ENCODE peak calls at places on chromosomes 13 and 19, in nine cellular contexts. F is cardiac fibroblast, X is mucosa of descending colon, M is WTC11, W is ascending aorta, E is IMR-90, N is omental fat pad, S is stomach, U is colonic mucosa. Q is an unnamed sample.

GRCh38 chr19:3612901-3613741 is 6.4 kb upstream of the TBXA2R start:
- DNase-seq in F (no peak), X (no peak), M (peak), W (no peak), E (no peak), N (no peak), S (no peak), U (no peak), Q (no peak)

GRCh38 chr13:38419312-38419873 is 69.7 kb downstream of the UFM1 start:
- DNase-seq in F (no peak), X (no peak), M (no peak), W (no peak), E (no peak), N (no peak), S (no peak), U (no peak), Q (no peak)

GRCh38 chr19:12995596-12996541 is 594 bp downstream of the NFIX start:
- DNase-seq in F (peak), X (peak), M (no peak), W (peak), E (peak), N (no peak), S (no peak), U (peak), Q (no peak)

GRCh38 chr19:14271830-14272229 is 65.9 kb upstream of the ADGRL1 start:
- DNase-seq in F (no peak), X (no peak), M (no peak), W (no peak), E (no peak), N (no peak), S (no peak), U (no peak), Q (no peak)

GRCh38 chr13:94950303-94950702 is 238.0 kb upstream of the SOX21 start:
- DNase-seq in F (no peak), X (no peak), M (no peak), W (no peak), E (no peak), N (no peak), S (no peak), U (no peak), Q (no peak)

GRCh38 chr19:10553943-10554381 is 10.3 kb downstream of the ATG4D start:
- DNase-seq in F (no peak), X (peak), M (no peak), W (no peak), E (no peak), N (no peak), S (peak), U (peak), Q (no peak)

GRCh38 chr13:26377038-26377437 is 123.1 kb downstream of the CDK8 start:
- DNase-seq in F (peak), X (no peak), M (peak), W (no peak), E (peak), N (no peak), S (no peak), U (no peak), Q (no peak)

GRCh38 chr13:114078501-114079451 is 53.6 kb downstream of the RASA3 start:
- DNase-seq in F (peak), X (peak), M (peak), W (peak), E (peak), N (peak), S (peak), U (no peak), Q (peak)

GRCh38 chr19:50204811-50205675 is 1.6 kb downstream of the MYH14 start:
- DNase-seq in F (no peak), X (peak), M (peak), W (no peak), E (no peak), N (peak), S (peak), U (peak), Q (no peak)

GRCh38 chr19:55585658-55586339 is 5.2 kb upstream of the ZNF579 start:
- DNase-seq in F (peak), X (peak), M (peak), W (peak), E (peak), N (peak), S (peak), U (peak), Q (peak)

GRCh38 chr13:78978381-78978998 is 319.5 kb upstream of the OBI1 start:
- DNase-seq in F (peak), X (no peak), M (no peak), W (no peak), E (peak), N (no peak), S (peak), U (peak), Q (no peak)

GRCh38 chr19:49923055-49924003 is 5.7 kb upstream of the ATF5 start:
- DNase-seq in F (no peak), X (no peak), M (no peak), W (no peak), E (no peak), N (no peak), S (no peak), U (no peak), Q (no peak)

GRCh38 chr13:113489171-113489548 is 1.4 kb downstream of the DCUN1D2 start:
- DNase-seq in F (no peak), X (no peak), M (peak), W (no peak), E (no peak), N (no peak), S (no peak), U (no peak), Q (no peak)

GRCh38 chr13:80841346-80841882 is 500.5 kb upstream of the SPRY2 start:
- DNase-seq in F (no peak), X (no peak), M (no peak), W (no peak), E (no peak), N (no peak), S (no peak), U (no peak), Q (no peak)

GRCh38 chr13:99071666-99072065 is 93.8 kb upstream of the DOCK9 start:
- DNase-seq in F (no peak), X (no peak), M (no peak), W (no peak), E (no peak), N (no peak), S (no peak), U (no peak), Q (no peak)

GRCh38 chr13:113528101-113528797 is 37.7 kb upstream of the DCUN1D2 start:
- DNase-seq in F (no peak), X (no peak), M (no peak), W (peak), E (no peak), N (no peak), S (peak), U (no peak), Q (no peak)

GRCh38 chr13:61463027-61463426 is 47.4 kb upstream of the PCDH20 start:
- DNase-seq in F (no peak), X (no peak), M (no peak), W (no peak), E (no peak), N (no peak), S (no peak), U (no peak), Q (no peak)

GRCh38 chr19:9456018-9456689 is 20.8 kb upstream of the ZNF266 start:
- DNase-seq in F (no peak), X (no peak), M (no peak), W (no peak), E (no peak), N (no peak), S (no peak), U (no peak), Q (no peak)

GRCh38 chr13:30520571-30520970 is 54.8 kb upstream of the HMGB1 start:
- DNase-seq in F (peak), X (no peak), M (no peak), W (no peak), E (peak), N (no peak), S (no peak), U (no peak), Q (no peak)

GRCh38 chr19:48997972-48998371 is 4.3 kb downstream of the RUVBL2 start:
- DNase-seq in F (peak), X (peak), M (peak), W (no peak), E (peak), N (no peak), S (peak), U (peak), Q (no peak)

GRCh38 chr19:41089955-41090354 is 1.7 kb downstream of the CYP2A13 start:
- DNase-seq in F (no peak), X (no peak), M (peak), W (no peak), E (no peak), N (no peak), S (no peak), U (no peak), Q (no peak)

GRCh38 chr19:12833747-12834417 is 497 bp downstream of the RTBDN start:
- DNase-seq in F (no peak), X (peak), M (peak), W (no peak), E (no peak), N (no peak), S (peak), U (peak), Q (no peak)

GRCh38 chr13:102091231-102091630 is 310.6 kb downstream of the FGF14 start:
- DNase-seq in F (peak), X (no peak), M (peak), W (no peak), E (no peak), N (no peak), S (no peak), U (no peak), Q (no peak)

GRCh38 chr19:50380767-50381166 is 3.4 kb upstream of the POLD1 start:
- DNase-seq in F (no peak), X (no peak), M (no peak), W (no peak), E (no peak), N (no peak), S (no peak), U (no peak), Q (no peak)

GRCh38 chr13:90723381-90723780 is 624.1 kb upstream of the MIR17HG start:
- DNase-seq in F (no peak), X (no peak), M (no peak), W (no peak), E (no peak), N (no peak), S (no peak), U (no peak), Q (no peak)

GRCh38 chr19:47520343-47520806 is 5.5 kb upstream of the NAPA start:
- DNase-seq in F (no peak), X (no peak), M (no peak), W (no peak), E (no peak), N (no peak), S (no peak), U (no peak), Q (no peak)

GRCh38 chr13:19158526-19158925 is 23.1 kb downstream of the TUBA3C start:
- DNase-seq in F (no peak), X (no peak), M (no peak), W (no peak), E (no peak), N (no peak), S (no peak), U (no peak), Q (no peak)

GRCh38 chr19:54297759-54298305 is 15.1 kb downstream of the LILRA5 start:
- DNase-seq in F (no peak), X (no peak), M (no peak), W (no peak), E (no peak), N (no peak), S (no peak), U (no peak), Q (no peak)

GRCh38 chr19:39004403-39004802 is 27.9 kb downstream of the FBXO27 start:
- DNase-seq in F (no peak), X (no peak), M (no peak), W (no peak), E (no peak), N (no peak), S (no peak), U (no peak), Q (no peak)

GRCh38 chr13:44252938-44253337 is 120.7 kb upstream of the SERP2 start:
- DNase-seq in F (no peak), X (no peak), M (no peak), W (no peak), E (no peak), N (no peak), S (no peak), U (no peak), Q (no peak)

GRCh38 chr13:51230473-51231105 is 8.4 kb downstream of the FAM124A start:
- DNase-seq in F (peak), X (no peak), M (no peak), W (peak), E (peak), N (no peak), S (peak), U (peak), Q (peak)

GRCh38 chr19:11887618-11888531 is at the start of gene ZNF69:
- DNase-seq in F (peak), X (peak), M (peak), W (peak), E (peak), N (peak), S (peak), U (peak), Q (peak)

DNA sequence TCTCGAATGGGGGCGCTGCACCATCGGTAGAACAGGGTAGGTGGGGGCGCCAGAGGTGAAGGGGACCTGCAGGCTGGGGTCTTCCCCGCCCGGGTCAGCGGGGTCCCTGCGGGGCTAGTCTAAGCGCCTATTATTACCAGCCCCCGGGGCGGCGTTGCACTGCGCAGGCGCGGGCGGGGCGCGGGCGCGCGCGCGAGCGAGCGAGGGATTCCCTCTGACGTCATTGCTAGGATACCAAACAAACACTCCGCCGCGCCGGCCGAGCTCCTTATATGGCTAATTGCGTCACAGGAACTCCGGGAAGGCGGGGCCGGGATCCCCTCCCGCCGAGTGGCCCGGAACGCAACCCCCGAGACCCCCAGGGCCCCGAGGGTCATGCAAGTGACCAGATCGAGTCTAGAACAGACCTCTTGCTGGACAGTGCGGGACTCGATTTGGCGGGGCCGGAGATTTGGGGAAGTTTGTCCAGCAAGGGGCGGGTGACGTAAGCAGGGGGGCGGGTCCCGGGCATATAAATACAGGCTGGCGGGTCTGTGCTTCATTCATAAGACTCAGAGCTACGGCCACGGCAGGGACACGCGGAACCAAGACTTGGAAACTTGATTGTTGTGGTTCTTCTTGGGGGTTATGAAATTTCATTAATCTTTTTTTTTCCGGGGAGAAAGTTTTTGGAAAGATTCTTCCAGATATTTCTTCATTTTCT is at the start of gene FOSB:
- DNase-seq in F (peak), X (peak), M (peak), W (peak), E (peak), N (peak), S (peak), U (peak), Q (peak)
- TF ChIP-seq CTCF in F (no peak), X (peak), M (no peak), W (no peak), E (no peak), N (no peak), S (no peak), U (no peak), Q (no peak)

GRCh38 chr13:89577301-89577700 is 1770.2 kb upstream of the MIR17HG start:
- DNase-seq in F (no peak), X (no peak), M (no peak), W (no peak), E (no peak), N (no peak), S (no peak), U (no peak), Q (no peak)
- TF ChIP-seq CTCF in F (no peak), X (no peak), M (no peak), W (no peak), E (no peak), N (no peak), S (no peak), U (no peak), Q (no peak)

GRCh38 chr19:18644144-18645034 is 7.6 kb downstream of the KLHL26 start:
- DNase-seq in F (peak), X (no peak), M (no peak), W (no peak), E (no peak), N (no peak), S (no peak), U (no peak), Q (no peak)
- TF ChIP-seq CTCF in F (no peak), X (no peak), M (no peak), W (peak), E (no peak), N (no peak), S (no peak), U (no peak), Q (peak)

GRCh38 chr13:31824705-31825512 is 85.6 kb downstream of the RXFP2 start:
- DNase-seq in F (peak), X (no peak), M (no peak), W (no peak), E (peak), N (no peak), S (no peak), U (no peak), Q (no peak)
- TF ChIP-seq CTCF in F (peak), X (no peak), M (no peak), W (peak), E (peak), N (no peak), S (no peak), U (no peak), Q (peak)

GRCh38 chr13:28978574-28978973 is 158.4 kb downstream of the MTUS2 start:
- DNase-seq in F (no peak), X (no peak), M (no peak), W (no peak), E (no peak), N (no peak), S (no peak), U (no peak), Q (no peak)

GRCh38 chr13:28984825-28985224 is 164.7 kb downstream of the MTUS2 start:
- DNase-seq in F (no peak), X (no peak), M (no peak), W (no peak), E (no peak), N (no peak), S (no peak), U (no peak), Q (no peak)

GRCh38 chr13:28981530-28981929 is 161.4 kb downstream of the MTUS2 start:
- DNase-seq in F (no peak), X (no peak), M (no peak), W (no peak), E (no peak), N (no peak), S (no peak), U (no peak), Q (no peak)

GRCh38 chr13:28983661-28984060 is 163.5 kb downstream of the MTUS2 start:
- DNase-seq in F (no peak), X (no peak), M (no peak), W (no peak), E (no peak), N (no peak), S (peak), U (no peak), Q (no peak)

DNA sequence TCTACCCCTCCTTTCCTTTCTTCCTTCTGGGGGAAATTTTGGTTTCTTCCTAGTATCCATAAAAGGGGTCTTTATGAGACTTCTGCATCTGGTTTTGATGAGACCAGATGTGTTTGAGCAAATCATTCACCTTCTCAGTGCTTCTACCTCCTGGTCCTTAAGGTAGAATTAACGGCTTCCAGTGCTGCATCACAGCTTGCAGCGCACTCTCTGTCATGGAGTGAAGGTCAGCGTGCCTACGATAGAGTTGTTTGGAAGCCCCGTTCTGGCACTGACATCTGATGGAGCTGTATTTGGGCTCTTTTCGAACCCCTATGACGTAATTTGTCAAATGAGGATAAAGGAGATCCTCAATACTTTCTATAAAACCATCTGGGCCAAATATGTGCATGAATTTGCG is 164.2 kb downstream of the MTUS2 start:
- DNase-seq in F (no peak), X (no peak), M (no peak), W (no peak), E (no peak), N (no peak), S (no peak), U (no peak), Q (no peak)
- TF ChIP-seq CTCF in F (no peak), X (no peak), M (no peak), W (no peak), E (no peak), N (no peak), S (no peak), U (no peak), Q (no peak)